ENCODE peak calls at places on chromosomes 12 and 14, in five cellular contexts. U is GM23248, A is lung, I is adipocyte, V is PC-3. T is an unnamed sample. For H3K27me3 and H3K36me3, the result is how much of the 10 kb centered on the place peaks cover.

GRCh38 chr14:89493406-89493805 is 76.4 kb upstream of the FOXN3 start:
- DNase-seq in U (no peak), A (no peak), I (no peak), V (no peak), T (no peak)

GRCh38 chr14:44712095-44712822 is 205.2 kb upstream of the FSCB start:
- DNase-seq in U (no peak), A (peak), I (no peak), V (no peak), T (no peak)

GRCh38 chr12:9647825-9648700 is 21.4 kb upstream of the CLEC2D start:
- DNase-seq in U (peak), A (peak), I (peak), V (peak), T (no peak)

GRCh38 chr14:91911474-91912032 is 35.9 kb downstream of the FBLN5 start:
- DNase-seq in U (peak), A (no peak), I (peak), V (peak), T (no peak)

GRCh38 chr12:74689071-74689655 is 151.5 kb downstream of the ATXN7L3B start:
- DNase-seq in U (peak), A (no peak), I (peak), V (peak), T (peak)

GRCh38 chr12:47545938-47546609 is 159.8 kb downstream of the RPAP3 start:
- DNase-seq in U (no peak), A (no peak), I (no peak), V (no peak), T (no peak)

GRCh38 chr14:96373538-96373937 is 10.2 kb downstream of the GSKIP start:
- DNase-seq in U (no peak), A (no peak), I (no peak), V (no peak), T (no peak)

GRCh38 chr14:68683326-68683725 is 109.5 kb downstream of the ZFP36L1 start:
- DNase-seq in U (peak), A (no peak), I (no peak), V (peak), T (no peak)

GRCh38 chr14:68978550-68978911 is 571 bp downstream of the ACTN1 start:
- DNase-seq in U (peak), A (peak), I (peak), V (peak), T (no peak)

GRCh38 chr12:9787340-9787737 is 26.6 kb upstream of the CD69 start:
- DNase-seq in U (peak), A (no peak), I (peak), V (no peak), T (no peak)

GRCh38 chr12:107622005-107622404 is 63.6 kb upstream of the PWP1 start:
- DNase-seq in U (peak), A (no peak), I (peak), V (peak), T (no peak)

GRCh38 chr14:90829677-90830076 is 13.4 kb upstream of the TTC7B start:
- DNase-seq in U (no peak), A (no peak), I (no peak), V (no peak), T (no peak)

GRCh38 chr12:131831635-131832041 is 3.4 kb downstream of the MMP17 start:
- DNase-seq in U (peak), A (no peak), I (peak), V (peak), T (peak)

GRCh38 chr12:49512541-49512940 is 26.3 kb upstream of the KCNH3 start:
- DNase-seq in U (no peak), A (no peak), I (no peak), V (peak), T (no peak)

GRCh38 chr12:92339198-92339821 is 193.7 kb upstream of the BTG1 start:
- DNase-seq in U (no peak), A (no peak), I (no peak), V (no peak), T (no peak)

GRCh38 chr14:91138511-91139359 is 24.9 kb downstream of the DGLUCY start:
- DNase-seq in U (peak), A (no peak), I (no peak), V (peak), T (no peak)

GRCh38 chr12:104569348-104570173 is 112.8 kb downstream of the CHST11 start:
- DNase-seq in U (no peak), A (no peak), I (no peak), V (no peak), T (no peak)

GRCh38 chr12:202081-202731 is 11.8 kb downstream of the SLC6A12 start:
- DNase-seq in U (no peak), A (no peak), I (no peak), V (peak), T (no peak)

GRCh38 chr12:52280796-52281560 is 6.5 kb downstream of the KRT86 start:
- DNase-seq in U (peak), A (peak), I (peak), V (peak), T (peak)

GRCh38 chr14:83071888-83072501 is 1538.3 kb upstream of the SEL1L start:
- DNase-seq in U (peak), A (no peak), I (peak), V (peak), T (no peak)

GRCh38 chr12:90393654-90394053 is 561.3 kb downstream of the CCER1 start:
- DNase-seq in U (no peak), A (no peak), I (peak), V (no peak), T (no peak)

GRCh38 chr12:98509063-98509462 is 6.3 kb upstream of the TMPO start:
- DNase-seq in U (no peak), A (no peak), I (no peak), V (no peak), T (no peak)

GRCh38 chr14:99230271-99231141 is 41.5 kb downstream of the BCL11B start:
- DNase-seq in U (peak), A (no peak), I (no peak), V (no peak), T (no peak)

GRCh38 chr12:128098725-128099124 is 168.2 kb upstream of the TMEM132C start:
- DNase-seq in U (no peak), A (no peak), I (no peak), V (no peak), T (no peak)

GRCh38 chr12:92034083-92034482 is 111.6 kb downstream of the BTG1 start:
- DNase-seq in U (no peak), A (no peak), I (no peak), V (no peak), T (no peak)

GRCh38 chr12:47995976-47996375 is 8.3 kb downstream of the COL2A1 start:
- DNase-seq in U (no peak), A (no peak), I (peak), V (peak), T (peak)

GRCh38 chr12:108065061-108065460 is 64.0 kb upstream of the WSCD2 start:
- DNase-seq in U (no peak), A (no peak), I (no peak), V (no peak), T (no peak)

GRCh38 chr14:64937176-64937820 is 5.2 kb downstream of the GPX2 start:
- DNase-seq in U (no peak), A (peak), I (no peak), V (no peak), T (no peak)

GRCh38 chr12:53550595-53550994 is 43.3 kb upstream of the NPFF start:
- DNase-seq in U (peak), A (no peak), I (no peak), V (peak), T (no peak)

GRCh38 chr14:46048127-46048526 is 603.5 kb downstream of the RPL10L start:
- DNase-seq in U (peak), A (no peak), I (no peak), V (peak), T (peak)

GRCh38 chr14:59483360-59483759 is 848 bp downstream of the L3HYPDH start:
- DNase-seq in U (peak), A (no peak), I (peak), V (peak), T (no peak)

GRCh38 chr12:104494137-104494815 is 37.5 kb downstream of the CHST11 start:
- DNase-seq in U (peak), A (no peak), I (no peak), V (no peak), T (no peak)

GRCh38 chr12:22459872-22460490 is 84.4 kb downstream of the C2CD5 start:
- DNase-seq in U (peak), A (no peak), I (peak), V (peak), T (no peak)

GRCh38 chr14:74472590-74472989 is 20.5 kb downstream of the NPC2 start:
- DNase-seq in U (no peak), A (no peak), I (no peak), V (no peak), T (no peak)

GRCh38 chr12:64824500-64825142 is at the start of gene TBC1D30:
- DNase-seq in U (peak), A (no peak), I (peak), V (peak), T (no peak)

GRCh38 chr12:67202344-67203012 is 66.7 kb upstream of the CAND1 start:
- DNase-seq in U (no peak), A (no peak), I (no peak), V (no peak), T (no peak)

GRCh38 chr12:56333679-56334489 is at the start of gene PAN2:
- DNase-seq in U (peak), A (peak), I (peak), V (peak), T (peak)

DNA sequence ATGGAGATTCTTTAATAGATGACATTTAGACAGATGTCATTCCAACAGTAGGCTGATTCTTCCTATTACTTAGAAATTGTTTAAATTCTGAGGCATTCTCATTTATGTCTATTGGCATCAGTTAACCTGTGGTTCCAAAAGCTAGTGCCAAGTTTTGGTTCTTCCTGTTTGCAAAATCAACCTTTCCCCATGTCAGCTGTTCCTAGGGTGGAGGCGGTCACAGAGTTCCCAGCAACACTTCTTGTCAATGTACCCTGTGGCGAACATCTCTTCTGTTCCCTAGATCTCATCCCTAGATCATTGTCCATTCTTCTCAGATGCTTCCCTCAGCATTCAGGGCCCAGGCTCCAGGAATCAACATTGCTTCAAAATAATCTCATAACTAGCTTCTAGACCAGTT is 140.9 kb downstream of the PHLDA1 start:
- DNase-seq in U (no peak), A (no peak), I (no peak), V (peak), T (no peak)
- H3K4me3 ChIP-seq in U (no peak), A (no peak), I (peak), V (no peak), T (no peak)

GRCh38 chr12:114447274-114447716 is 41.4 kb upstream of the TBX5 start:
- DNase-seq in U (no peak), A (no peak), I (no peak), V (no peak), T (no peak)

GRCh38 chr12:114440450-114441383 is 34.8 kb upstream of the TBX5 start:
- DNase-seq in U (peak), A (no peak), I (no peak), V (no peak), T (no peak)

GRCh38 chr12:114444422-114445279 is 38.7 kb upstream of the TBX5 start:
- DNase-seq in U (peak), A (no peak), I (no peak), V (no peak), T (no peak)

GRCh38 chr12:114445401-114446323 is 39.7 kb upstream of the TBX5 start:
- DNase-seq in U (no peak), A (no peak), I (no peak), V (no peak), T (no peak)

DNA sequence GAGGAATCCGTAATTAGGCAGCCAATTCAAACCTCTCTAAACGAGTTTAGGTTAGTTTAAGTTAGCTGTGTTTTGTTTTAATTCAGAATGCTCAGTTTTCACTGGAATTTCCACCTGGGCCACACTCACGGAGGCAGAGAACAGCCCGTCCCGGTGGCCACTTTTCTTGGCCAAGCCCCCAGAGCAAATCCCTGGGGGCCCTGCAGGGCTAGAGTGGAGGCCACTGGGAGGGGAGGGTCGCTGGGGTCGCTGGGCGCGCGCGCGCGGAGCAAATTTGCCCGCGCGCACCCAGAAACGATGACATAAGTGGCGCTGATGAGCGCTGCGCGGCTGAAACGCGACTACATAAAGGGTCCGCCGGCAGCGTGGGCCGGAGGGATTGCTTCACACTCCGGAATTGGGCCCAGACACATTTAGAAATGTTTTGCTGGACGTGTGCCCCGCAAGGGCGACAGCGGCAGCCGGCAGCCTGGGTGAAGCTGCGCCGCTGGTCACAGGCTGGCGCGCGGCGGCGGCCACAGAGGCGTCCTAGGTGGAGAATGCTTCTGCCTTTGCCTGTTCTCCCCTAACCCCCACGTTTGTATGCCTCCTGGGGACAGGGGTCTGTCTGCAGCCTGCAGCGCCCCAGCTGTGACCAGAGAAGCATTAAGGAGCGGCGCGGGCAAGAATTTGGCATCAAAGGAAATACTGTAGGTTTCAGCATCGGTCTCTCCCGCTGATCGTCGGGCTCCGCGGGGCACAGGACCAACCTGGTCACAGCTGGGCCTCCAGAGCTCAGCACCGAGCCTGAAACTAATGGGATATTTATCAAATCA is 37.9 kb upstream of the TBX5 start:
- DNase-seq in U (no peak), A (no peak), I (no peak), V (no peak), T (no peak)
- H3K27me3 ChIP-seq in U (under half), A (under half), I (half or more), V (half or more), T (under half)

DNA sequence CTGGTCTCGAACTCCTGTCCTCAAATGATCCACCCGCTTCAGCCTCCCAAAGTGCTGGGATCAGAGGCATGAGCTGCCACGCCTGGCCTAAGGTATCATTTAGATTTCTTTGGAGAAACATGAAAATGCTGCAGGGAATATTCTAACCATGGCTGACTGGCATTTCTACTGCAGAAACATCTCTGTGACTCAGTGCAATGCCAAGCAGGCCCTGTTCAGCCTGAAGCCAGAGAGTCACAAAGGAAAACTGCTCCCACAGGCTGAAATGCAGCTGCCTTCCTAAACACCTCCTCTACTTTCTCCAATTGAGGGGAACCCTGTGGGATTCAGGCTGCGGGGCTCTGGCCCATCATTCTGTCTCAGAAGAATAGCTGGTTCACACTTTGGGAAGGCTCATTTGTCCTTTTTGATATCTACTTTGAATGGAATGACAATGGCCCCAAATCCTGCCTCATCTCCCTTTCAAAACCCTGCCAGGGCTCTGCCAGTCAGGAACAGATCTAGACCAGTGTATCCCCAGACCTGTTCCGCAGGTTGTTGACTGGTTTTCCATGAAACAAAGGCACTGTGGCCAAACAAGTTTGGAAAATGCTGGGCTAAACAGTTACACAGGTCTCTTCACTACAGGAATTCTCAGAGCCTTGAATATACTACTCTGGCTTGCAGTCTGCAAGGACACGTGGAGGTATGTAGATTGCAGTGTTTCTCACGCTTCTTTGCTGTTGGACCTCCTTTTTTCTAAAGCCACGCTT is 7.8 kb downstream of the C12orf43 start:
- DNase-seq in U (no peak), A (no peak), I (no peak), V (peak), T (no peak)
- H3K36me3 ChIP-seq in U (under half), A (half or more), I (half or more), V (under half), T (under half)

DNA sequence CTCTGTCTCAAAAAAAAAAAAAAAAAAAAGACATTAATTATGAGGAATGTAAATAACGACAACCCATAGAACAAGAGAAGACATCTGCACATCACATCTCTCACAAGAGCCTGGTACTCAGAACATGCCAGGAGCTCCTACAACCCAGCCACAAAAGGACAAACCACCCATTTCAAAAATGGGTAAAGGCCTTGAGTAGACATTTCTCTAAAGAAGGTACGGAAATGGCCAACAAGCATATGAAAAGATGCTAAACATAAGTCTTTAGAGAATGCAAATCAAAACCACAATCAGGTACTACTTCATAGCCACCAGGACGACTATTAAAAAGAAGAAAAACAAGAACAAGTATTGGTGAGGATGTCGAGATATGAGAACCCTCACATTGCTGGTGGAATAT is 13.3 kb downstream of the AMN start:
- DNase-seq in U (no peak), A (no peak), I (no peak), V (no peak), T (no peak)
- H3K4me3 ChIP-seq in U (no peak), A (no peak), I (no peak), V (no peak), T (no peak)

GRCh38 chr14:100911665-100912316 is 8.3 kb upstream of the RTL1 start:
- DNase-seq in U (no peak), A (no peak), I (no peak), V (peak), T (no peak)
- H3K27me3 ChIP-seq in U (under half), A (under half), I (under half), V (under half), T (under half)

GRCh38 chr12:6542209-6543009 is 8.1 kb downstream of the GAPDH start:
- DNase-seq in U (no peak), A (no peak), I (no peak), V (no peak), T (no peak)
- H3K36me3 ChIP-seq in U (under half), A (under half), I (half or more), V (under half), T (under half)

DNA sequence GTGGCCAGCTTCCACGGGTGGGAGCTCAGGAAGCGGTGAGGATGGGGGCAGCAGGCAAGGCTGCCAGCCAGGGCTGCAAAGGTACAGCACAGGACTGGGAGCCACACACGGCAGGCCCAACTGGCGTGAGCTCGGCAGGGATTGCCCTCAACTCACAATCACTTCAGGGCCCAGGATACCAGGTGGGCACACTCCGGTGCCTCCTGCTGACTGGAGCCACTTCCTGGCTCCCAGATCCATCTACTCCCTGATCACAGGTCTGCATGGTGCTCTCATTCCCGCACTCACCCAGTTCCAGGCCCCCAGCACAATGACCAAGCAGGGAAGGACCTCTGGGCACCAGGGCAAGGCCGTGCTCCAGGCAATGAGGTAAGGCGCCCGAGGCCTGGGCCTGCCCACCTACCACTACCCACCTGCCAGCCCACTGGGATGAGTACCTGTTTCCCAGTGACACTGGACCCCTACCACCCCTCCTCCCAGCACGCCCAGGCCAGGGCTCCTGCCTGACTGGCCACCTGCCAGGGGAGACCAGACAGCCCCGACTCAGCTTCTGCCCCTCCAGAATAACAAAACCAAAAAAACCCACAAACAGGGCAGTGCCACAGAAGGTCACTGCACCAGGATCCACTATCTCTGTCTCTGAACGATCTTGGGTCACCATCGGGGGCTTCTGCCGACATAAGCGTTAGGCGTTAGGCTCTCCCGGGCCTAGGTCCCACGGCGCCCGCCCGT is 1.8 kb downstream of the JAG2 start:
- DNase-seq in U (no peak), A (no peak), I (no peak), V (no peak), T (no peak)
- H3K4me3 ChIP-seq in U (no peak), A (peak), I (no peak), V (peak), T (no peak)

T was measured in BJ.